ENCODE peak calls at places on chromosome 14, in five cellular contexts. G is GM23248, E is endothelial cell of umbilical vein, Q is HCT116, R is esophagus squamous epithelium. H is an unnamed sample.

GRCh38 chr14:32252030-32252670 is 49.1 kb upstream of the RNU6-8 start:
- DNase-seq in Q (peak), R (no peak), E (peak), G (peak), H (no peak)

GRCh38 chr14:67516679-67517078 is 16.4 kb upstream of the PLEKHH1 start:
- DNase-seq in E (no peak), R (no peak), Q (no peak), G (no peak), H (no peak)

GRCh38 chr14:72061718-72062117 is 129.5 kb downstream of the RGS6 start:
- DNase-seq in G (no peak), E (no peak), Q (no peak), R (no peak), H (no peak)

GRCh38 chr14:80315681-80316080 is 104.4 kb upstream of the DIO2 start:
- DNase-seq in Q (no peak), E (peak), R (no peak), G (peak), H (no peak)

GRCh38 chr14:104728631-104729030 is 4.6 kb downstream of the ADSS1 start:
- DNase-seq in E (no peak), R (no peak), G (no peak), Q (no peak), H (no peak)

GRCh38 chr14:102510616-102511520 is 1.3 kb upstream of the ANKRD9 start:
- DNase-seq in R (no peak), Q (no peak), G (no peak), E (no peak), H (no peak)

GRCh38 chr14:92600318-92601053 is 86.9 kb downstream of the RIN3 start:
- DNase-seq in E (no peak), R (no peak), G (peak), Q (no peak), H (peak)

GRCh38 chr14:68978550-68978911 is 571 bp downstream of the ACTN1 start:
- DNase-seq in E (peak), G (peak), R (no peak), Q (no peak), H (no peak)

GRCh38 chr14:72000907-72001306 is 68.7 kb downstream of the RGS6 start:
- DNase-seq in R (no peak), Q (no peak), E (no peak), G (no peak), H (no peak)

GRCh38 chr14:70714055-70714550 is 72.4 kb downstream of the TTC9 start:
- DNase-seq in E (peak), G (peak), Q (peak), R (no peak), H (no peak)

GRCh38 chr14:34257505-34257904 is 204.5 kb downstream of the SPTSSA start:
- DNase-seq in E (no peak), G (no peak), R (no peak), Q (no peak), H (no peak)

GRCh38 chr14:66634876-66635275 is 126.9 kb downstream of the GPHN start:
- DNase-seq in G (no peak), R (no peak), E (peak), Q (no peak), H (no peak)

GRCh38 chr14:105338392-105338791 is 23.8 kb downstream of the PACS2 start:
- DNase-seq in E (no peak), G (no peak), R (no peak), Q (no peak), H (no peak)

GRCh38 chr14:35378638-35379568 is 25.6 kb downstream of the NFKBIA start:
- DNase-seq in E (no peak), G (peak), R (no peak), Q (no peak), H (no peak)

GRCh38 chr14:75720828-75721227 is 59.8 kb downstream of the TTLL5 start:
- DNase-seq in G (peak), E (peak), R (no peak), Q (no peak), H (peak)

GRCh38 chr14:68768316-68768715 is 24.6 kb downstream of the ZFP36L1 start:
- DNase-seq in Q (no peak), R (no peak), G (no peak), E (no peak), H (no peak)

GRCh38 chr14:89504602-89505320 is 87.7 kb upstream of the FOXN3 start:
- DNase-seq in E (no peak), Q (no peak), G (peak), R (no peak), H (no peak)

GRCh38 chr14:80223696-80224465 is 12.6 kb upstream of the DIO2 start:
- DNase-seq in G (peak), R (no peak), E (no peak), Q (no peak), H (no peak)

GRCh38 chr14:80239631-80240030 is 28.3 kb upstream of the DIO2 start:
- DNase-seq in G (no peak), R (no peak), E (no peak), Q (no peak), H (no peak)

GRCh38 chr14:99122521-99123125 is 149.4 kb downstream of the BCL11B start:
- DNase-seq in E (no peak), Q (no peak), G (no peak), R (no peak), H (no peak)

GRCh38 chr14:81435578-81436295 is 35.6 kb upstream of the STON2 start:
- DNase-seq in R (no peak), E (peak), Q (no peak), G (peak), H (peak)

GRCh38 chr14:67426983-67427601 is 15.1 kb upstream of the PLEK2 start:
- DNase-seq in E (peak), Q (peak), R (no peak), G (peak), H (peak)

GRCh38 chr14:21102472-21103164 is 1.8 kb downstream of the TMEM253 start:
- DNase-seq in Q (no peak), E (no peak), G (no peak), R (no peak), H (no peak)

GRCh38 chr14:33842299-33842698 is 108.6 kb downstream of the EGLN3 start:
- DNase-seq in E (no peak), R (no peak), G (peak), Q (no peak), H (no peak)

GRCh38 chr14:89720076-89720687 is 234.3 kb downstream of the EFCAB11 start:
- DNase-seq in G (no peak), R (no peak), Q (no peak), E (no peak), H (no peak)

GRCh38 chr14:51818748-51819386 is 41.5 kb upstream of the GNG2 start:
- DNase-seq in G (no peak), R (no peak), E (no peak), Q (no peak), H (no peak)

GRCh38 chr14:89221109-89221508 is 195.9 kb downstream of the FOXN3 start:
- DNase-seq in G (peak), Q (no peak), R (no peak), E (peak), H (no peak)

GRCh38 chr14:78595797-78596196 is 425.6 kb downstream of the NRXN3 start:
- DNase-seq in G (peak), R (no peak), Q (no peak), E (peak), H (no peak)

GRCh38 chr14:31013841-31014240 is 11.6 kb upstream of the AP4S1 start:
- DNase-seq in R (no peak), E (no peak), Q (no peak), G (no peak), H (no peak)

DNA sequence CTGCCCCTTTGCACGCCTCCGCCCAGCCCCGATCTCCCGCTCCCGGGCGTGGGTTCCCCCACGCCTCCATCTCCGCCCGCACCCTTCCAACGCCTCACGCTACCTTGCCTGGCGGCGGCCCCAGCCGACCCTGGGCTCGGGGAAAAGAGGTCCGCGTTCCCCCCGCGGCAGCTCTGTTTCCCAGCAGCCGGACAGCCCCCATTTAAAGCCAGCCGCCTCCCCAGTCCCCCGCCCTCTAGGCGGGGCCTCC is at the start of gene PRIMA1:
- DNase-seq in R (no peak), E (no peak), Q (no peak), G (no peak), H (peak)
- H3K27ac ChIP-seq in R (peak), E (no peak), Q (peak), G (no peak), H (peak)

DNA sequence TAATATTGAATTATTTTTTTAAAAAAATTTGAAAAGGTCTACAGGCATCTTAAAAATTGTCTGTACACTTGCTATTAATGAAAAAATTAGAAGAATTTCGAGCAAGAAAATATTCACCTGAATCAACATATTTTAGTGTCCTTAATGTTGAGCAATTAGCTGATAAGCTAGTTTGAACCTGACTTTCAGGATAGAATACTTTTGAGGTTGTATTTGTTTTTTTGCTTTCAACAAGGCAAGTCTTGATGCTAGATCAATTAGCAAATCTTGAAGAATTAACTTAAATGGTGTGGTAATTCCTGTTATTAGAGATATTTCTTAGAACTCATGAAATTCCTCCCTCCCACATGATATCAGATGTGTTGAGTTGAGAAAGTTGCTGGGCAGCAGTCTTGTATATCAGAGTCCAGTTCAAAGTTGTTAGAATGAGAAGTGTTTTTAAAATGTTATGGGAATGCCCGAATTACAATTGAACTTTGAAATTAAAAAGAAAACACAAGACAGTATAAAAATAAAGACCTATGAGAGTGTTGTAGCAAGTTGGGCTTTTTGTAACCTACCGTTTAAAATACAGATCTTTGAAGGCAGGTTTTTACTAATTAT is 119.2 kb downstream of the TRMT5 start:
- DNase-seq in Q (no peak), E (no peak), G (no peak), R (no peak), H (no peak)
- H3K27ac ChIP-seq in Q (no peak), E (no peak), G (no peak), R (peak), H (no peak)

DNA sequence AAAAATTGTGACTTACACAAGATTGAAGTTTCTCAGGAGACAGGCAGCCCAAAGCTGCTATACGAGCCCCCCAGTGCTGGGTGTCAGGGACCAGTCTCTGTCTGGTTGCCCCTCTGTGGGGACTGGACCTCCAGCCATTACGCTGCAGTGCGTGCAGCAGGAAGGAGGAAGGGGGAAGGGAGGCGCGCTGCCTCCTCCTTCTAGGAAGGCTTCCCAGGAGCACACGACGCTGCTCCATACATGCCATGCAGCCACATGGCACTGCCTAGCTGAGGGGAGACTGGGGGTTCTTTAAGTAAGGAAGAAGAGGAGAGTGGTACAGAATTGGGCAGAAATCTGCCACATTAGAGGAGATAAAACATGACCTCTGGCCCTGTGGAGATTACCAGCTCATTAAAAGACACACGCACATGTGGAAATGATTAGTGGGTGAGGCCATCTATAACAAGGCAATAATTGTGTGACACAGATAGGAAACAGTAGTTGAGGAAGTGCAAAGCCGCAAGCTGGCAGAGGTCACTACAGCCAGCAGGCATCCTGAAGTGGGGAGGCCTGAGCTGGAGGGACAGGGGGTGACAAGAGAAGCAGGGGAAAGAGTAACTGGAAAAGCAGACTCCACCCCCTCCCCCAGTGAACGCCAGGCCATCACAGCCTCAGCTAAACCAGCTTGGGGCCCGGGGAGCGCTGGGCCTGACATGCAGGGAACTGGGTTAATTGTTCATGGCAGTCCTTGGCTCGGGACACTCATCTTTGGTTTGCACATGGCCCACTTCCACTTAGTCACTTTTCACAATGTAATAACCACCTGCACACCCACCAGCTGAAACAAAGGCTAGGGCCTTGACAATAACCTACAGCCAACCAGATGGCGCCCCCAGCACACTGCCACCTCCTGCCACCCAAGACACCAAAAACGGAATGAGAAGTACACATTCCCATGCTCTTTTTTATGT is 39.6 kb downstream of the CCDC88C start:
- DNase-seq in G (peak), R (no peak), Q (no peak), E (peak), H (no peak)
- H3K27ac ChIP-seq in G (no peak), R (no peak), Q (no peak), E (no peak), H (no peak)

DNA sequence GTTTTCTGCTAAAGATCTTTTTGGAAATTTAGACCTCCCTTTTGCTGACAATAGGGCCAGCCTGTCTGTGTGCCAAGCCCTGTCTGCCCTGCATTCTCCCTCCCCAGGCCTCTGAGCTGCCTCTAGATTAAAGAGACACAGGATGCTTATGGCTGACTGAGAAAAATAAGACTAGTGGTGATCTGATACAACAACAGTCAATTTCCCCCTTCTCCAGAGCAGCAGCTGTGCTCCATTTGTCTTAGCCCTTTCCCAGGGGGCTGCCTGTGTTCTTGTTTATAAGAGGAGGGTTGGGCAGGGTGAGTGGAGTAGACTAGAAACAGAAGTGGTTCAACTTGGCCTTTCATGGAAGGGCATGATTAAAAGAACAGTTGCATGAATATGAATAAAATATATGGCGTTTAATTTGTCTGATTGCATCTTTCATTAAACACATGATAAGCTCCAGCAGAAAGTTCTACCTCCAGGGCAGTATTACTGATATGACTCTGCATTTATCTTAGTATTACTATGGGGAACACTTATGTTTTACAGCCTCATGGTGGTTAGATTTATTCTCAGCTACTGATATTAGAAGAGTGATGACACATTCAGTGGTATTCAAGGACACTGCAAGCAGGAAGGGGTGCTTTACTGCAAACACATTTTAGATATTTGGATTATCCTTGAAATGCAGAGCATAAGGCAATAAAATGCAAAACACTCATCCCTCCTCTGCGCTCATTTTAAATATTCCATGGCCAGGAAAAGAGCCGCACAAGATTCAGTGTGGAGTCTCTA is 150.1 kb upstream of the CLEC14A start:
- DNase-seq in E (peak), Q (no peak), G (peak), R (no peak), H (no peak)
- H3K27ac ChIP-seq in E (peak), Q (no peak), G (peak), R (no peak), H (no peak)

H was measured in substantia nigra.